ENCODE peak calls at places on chromosome 14, in nine cellular contexts. W is H9, N is HL-60, Q is lower leg skin, J is GM12865, Z is neural progenitor cell, F is cardiac fibroblast, K is astrocyte, X is endothelial cell of umbilical vein. G is an unnamed sample.

GRCh38 chr14:57244103-57244502 is 24.6 kb downstream of the EXOC5 start:
- DNase-seq in Q (no peak), X (no peak), K (peak), Z (no peak), N (no peak), W (no peak), F (peak), J (no peak), G (no peak)

GRCh38 chr14:56199976-56200577 is 81.9 kb downstream of the PELI2 start:
- DNase-seq in N (no peak), W (no peak), J (peak), Z (no peak), K (peak), Q (no peak), X (no peak), F (no peak), G (no peak)

GRCh38 chr14:20429801-20430669 is 5.9 kb downstream of the KLHL33 start:
- DNase-seq in J (no peak), X (no peak), Q (no peak), Z (no peak), K (no peak), N (no peak), F (no peak), W (no peak), G (no peak)

GRCh38 chr14:56995010-56995409 is 184.7 kb upstream of the OTX2 start:
- DNase-seq in F (no peak), J (no peak), W (no peak), Z (no peak), K (no peak), X (no peak), N (no peak), Q (no peak), G (no peak)

GRCh38 chr14:99756796-99757195 is 36.4 kb upstream of the EML1 start:
- DNase-seq in J (no peak), W (no peak), K (peak), N (no peak), Z (no peak), X (peak), F (no peak), Q (no peak), G (no peak)

GRCh38 chr14:52069617-52070431 is 965 bp upstream of the NID2 start:
- DNase-seq in W (peak), Z (peak), F (peak), N (no peak), J (peak), Q (no peak), X (no peak), K (peak), G (peak)

GRCh38 chr14:30214014-30214413 is 286.4 kb upstream of the PRKD1 start:
- DNase-seq in N (no peak), F (peak), X (peak), K (peak), J (no peak), W (no peak), Z (no peak), Q (no peak), G (no peak)

GRCh38 chr14:78985668-78986073 is 815.5 kb downstream of the NRXN3 start:
- DNase-seq in X (peak), N (no peak), F (no peak), W (peak), Z (peak), K (peak), J (no peak), Q (no peak), G (no peak)

GRCh38 chr14:58697927-58698641 is 60.3 kb downstream of the DACT1 start:
- DNase-seq in N (no peak), J (no peak), Z (no peak), W (no peak), X (no peak), K (no peak), F (no peak), Q (no peak), G (no peak)

GRCh38 chr14:93004699-93005082 is 81.7 kb downstream of the CHGA start:
- DNase-seq in K (no peak), J (no peak), Q (no peak), Z (no peak), F (no peak), W (no peak), N (no peak), X (no peak), G (no peak)

GRCh38 chr14:88002421-88002820 is 2.5 kb upstream of the GPR65 start:
- DNase-seq in W (no peak), J (peak), Z (no peak), F (no peak), N (peak), Q (no peak), K (no peak), X (no peak), G (no peak)

GRCh38 chr14:76336876-76337275 is 39.1 kb upstream of the ESRRB start:
- DNase-seq in X (no peak), J (no peak), K (no peak), Z (no peak), W (no peak), N (no peak), Q (no peak), F (no peak), G (no peak)

GRCh38 chr14:31787377-31787776 is 226.2 kb downstream of the NUBPL start:
- DNase-seq in Z (no peak), K (no peak), W (no peak), Q (no peak), N (no peak), X (no peak), F (no peak), J (no peak), G (no peak)

GRCh38 chr14:72824051-72824450 is 69.8 kb downstream of the DPF3 start:
- DNase-seq in J (no peak), Z (no peak), F (no peak), X (no peak), N (no peak), Q (no peak), W (no peak), K (no peak), G (no peak)

GRCh38 chr14:83847102-83847501 is 1682.8 kb upstream of the FLRT2 start:
- DNase-seq in J (no peak), N (no peak), Q (no peak), Z (no peak), K (no peak), F (no peak), X (no peak), W (no peak), G (no peak)

GRCh38 chr14:70662816-70663215 is 21.1 kb downstream of the TTC9 start:
- DNase-seq in X (no peak), W (no peak), F (no peak), J (no peak), N (no peak), Q (no peak), K (no peak), Z (no peak), G (no peak)

GRCh38 chr14:70658899-70659298 is 17.2 kb downstream of the TTC9 start:
- DNase-seq in X (no peak), F (no peak), J (peak), Z (no peak), Q (no peak), N (peak), W (no peak), K (no peak), G (no peak)

GRCh38 chr14:70662080-70662479 is 20.4 kb downstream of the TTC9 start:
- DNase-seq in N (no peak), K (no peak), F (no peak), Z (no peak), X (no peak), J (no peak), Q (no peak), W (no peak), G (no peak)

GRCh38 chr14:70663707-70664179 is 22.0 kb downstream of the TTC9 start:
- DNase-seq in W (no peak), J (peak), N (no peak), Z (no peak), Q (no peak), K (peak), F (no peak), X (no peak), G (no peak)

GRCh38 chr14:70660967-70661871 is 19.5 kb downstream of the TTC9 start:
- DNase-seq in F (no peak), N (peak), W (no peak), J (peak), Z (no peak), K (no peak), Q (no peak), X (no peak), G (no peak)
- TF ChIP-seq CTCF in F (no peak), N (no peak), W (no peak), J (peak), Z (no peak), K (no peak), Q (no peak), X (no peak), G (no peak)

DNA sequence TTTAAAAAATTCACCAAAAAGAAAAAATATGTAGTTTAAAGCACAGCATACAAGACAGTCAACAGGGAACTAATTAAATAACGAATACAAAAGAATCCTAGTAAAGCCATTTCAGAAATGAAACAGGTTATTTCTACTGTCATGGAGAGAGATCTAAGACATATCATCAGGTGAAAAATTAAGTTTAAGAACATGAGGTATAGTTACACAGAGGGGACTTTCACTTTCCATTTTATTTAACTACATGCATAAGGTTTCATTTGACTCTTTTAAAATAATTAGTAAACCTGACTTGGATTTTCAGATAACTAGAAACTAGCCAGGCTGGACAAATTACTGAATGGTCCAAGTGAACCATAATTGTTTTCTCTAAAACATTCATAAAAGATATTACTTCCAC is 11.3 kb downstream of the SEC23A start:
- DNase-seq in Z (no peak), N (no peak), J (no peak), F (no peak), Q (no peak), W (no peak), K (no peak), X (no peak), G (no peak)
- TF ChIP-seq CTCF in Z (no peak), N (no peak), J (no peak), F (no peak), Q (no peak), W (no peak), K (no peak), X (no peak), G (no peak)

GRCh38 chr14:65849096-65849495 is 436.6 kb downstream of the FUT8 start:
- DNase-seq in J (no peak), K (no peak), F (no peak), X (no peak), Z (no peak), W (no peak), Q (no peak), N (no peak), G (no peak)

GRCh38 chr14:65849558-65849957 is 437.0 kb downstream of the FUT8 start:
- DNase-seq in Q (peak), Z (peak), K (no peak), W (no peak), J (no peak), F (no peak), N (peak), X (no peak), G (no peak)

GRCh38 chr14:65852689-65853088 is 440.2 kb downstream of the FUT8 start:
- DNase-seq in K (no peak), X (no peak), Z (no peak), F (no peak), N (no peak), W (no peak), J (no peak), Q (no peak), G (no peak)

GRCh38 chr14:65853407-65853955 is 441.0 kb downstream of the FUT8 start:
- DNase-seq in Q (peak), N (no peak), X (no peak), W (no peak), F (no peak), K (no peak), J (no peak), Z (no peak), G (no peak)

GRCh38 chr14:65850429-65851145 is 438.1 kb downstream of the FUT8 start:
- DNase-seq in Q (peak), K (no peak), N (no peak), J (peak), W (no peak), F (no peak), X (no peak), Z (no peak), G (no peak)
- TF ChIP-seq CTCF in Q (no peak), K (no peak), N (no peak), J (no peak), W (no peak), F (no peak), X (no peak), Z (no peak), G (no peak)

GRCh38 chr14:91363776-91364523 is 53.7 kb downstream of the CCDC88C start:
- DNase-seq in F (no peak), K (no peak), W (no peak), N (peak), J (peak), Q (no peak), Z (no peak), X (no peak), G (no peak)
- TF ChIP-seq CTCF in F (no peak), K (no peak), W (no peak), N (no peak), J (no peak), Q (no peak), Z (no peak), X (no peak), G (no peak)

DNA sequence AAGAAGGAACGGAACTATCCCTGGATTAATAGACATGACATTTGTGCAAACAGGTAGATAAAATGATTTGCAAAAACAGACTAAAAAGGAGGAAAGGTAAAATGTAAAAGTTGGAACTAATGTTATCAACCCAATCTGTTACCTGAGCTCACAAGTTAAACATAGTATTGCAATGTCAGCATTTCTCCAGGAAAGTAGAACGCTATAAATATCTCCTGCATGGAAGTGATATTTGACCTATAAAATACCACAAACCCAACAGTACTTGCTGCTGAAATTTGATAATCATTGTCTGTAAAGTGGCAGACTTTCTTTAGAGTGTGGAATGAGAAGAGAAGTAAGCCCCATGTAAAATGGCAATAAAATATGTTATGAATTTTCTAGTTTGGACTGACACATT is 1435.7 kb downstream of the LRFN5 start:
- DNase-seq in F (no peak), N (no peak), K (no peak), X (no peak), Z (no peak), W (no peak), J (no peak), Q (no peak), G (no peak)
- TF ChIP-seq CTCF in F (no peak), N (no peak), K (no peak), X (no peak), Z (no peak), W (no peak), J (no peak), Q (no peak), G (no peak)

GRCh38 chr14:22494486-22495135 is 94.4 kb downstream of the DAD1 start:
- DNase-seq in Z (no peak), J (peak), W (no peak), K (no peak), Q (no peak), F (no peak), X (no peak), N (no peak), G (no peak)
- TF ChIP-seq CTCF in Z (no peak), J (no peak), W (peak), K (no peak), Q (no peak), F (no peak), X (no peak), N (no peak), G (no peak)

GRCh38 chr14:50342211-50343080 is 30.3 kb downstream of the DMAC2L start:
- DNase-seq in W (peak), Z (peak), X (peak), K (peak), N (no peak), Q (peak), J (peak), F (peak), G (no peak)
- TF ChIP-seq CTCF in W (peak), Z (peak), X (no peak), K (peak), N (no peak), Q (no peak), J (peak), F (peak), G (peak)

GRCh38 chr14:60510976-60511599 is 2.1 kb downstream of the SIX6 start:
- DNase-seq in N (no peak), K (no peak), F (no peak), J (no peak), Q (no peak), W (peak), X (no peak), Z (peak), G (no peak)
- TF ChIP-seq CTCF in N (no peak), K (no peak), F (no peak), J (no peak), Q (no peak), W (no peak), X (no peak), Z (no peak), G (no peak)

G was measured in natural killer cell.